ENCODE peak calls at places on chromosomes 2 and 18, in nine cellular contexts. T is RWPE1, K is glutamatergic neuron, G is dorsolateral prefrontal cortex, P is adrenal gland, W is WTC11, D is psoas muscle, B is Peyer's patch, Z is gastrocnemius medialis. X is an unnamed sample.

GRCh38 chr2:69464575-69464974 is 27.3 kb upstream of the NFU1 start:
- DNase-seq in Z (no peak), T (peak), P (peak), W (no peak), D (peak), B (no peak), K (peak), G (no peak), X (no peak)

GRCh38 chr18:58635891-58636290 is 7.0 kb upstream of the ALPK2 start:
- DNase-seq in B (no peak), T (peak), P (no peak), G (no peak), K (no peak), D (no peak), Z (no peak), W (no peak), X (no peak)

GRCh38 chr18:35337256-35337655 is 7.0 kb downstream of the ZNF24 start:
- DNase-seq in P (no peak), Z (no peak), W (no peak), K (no peak), T (no peak), B (no peak), G (no peak), D (no peak), X (no peak)

GRCh38 chr2:232485757-232486557 is 1.7 kb downstream of the ECEL1 start:
- DNase-seq in W (peak), B (peak), Z (no peak), P (no peak), D (no peak), K (peak), G (no peak), T (no peak), X (no peak)

GRCh38 chr2:168740360-168740759 is 62.1 kb upstream of the NOSTRIN start:
- DNase-seq in G (no peak), D (no peak), W (no peak), P (no peak), Z (no peak), K (no peak), B (no peak), T (no peak), X (no peak)

GRCh38 chr18:10089881-10090280 is 176.1 kb downstream of the VAPA start:
- DNase-seq in B (no peak), P (no peak), W (no peak), G (no peak), K (no peak), Z (no peak), T (no peak), D (no peak), X (no peak)

GRCh38 chr2:207202645-207203044 is 36.9 kb upstream of the KLF7 start:
- DNase-seq in Z (no peak), K (no peak), P (no peak), G (no peak), W (peak), D (no peak), B (no peak), T (peak), X (no peak)

GRCh38 chr2:147623328-147623727 is 221.5 kb upstream of the ACVR2A start:
- DNase-seq in W (no peak), K (no peak), P (no peak), Z (no peak), D (no peak), T (no peak), G (no peak), B (no peak), X (no peak)

GRCh38 chr2:111667542-111668273 is 216.3 kb downstream of the ANAPC1 start:
- DNase-seq in B (no peak), Z (no peak), K (no peak), P (peak), W (no peak), T (peak), G (no peak), D (no peak), X (peak)

GRCh38 chr2:215423234-215423633 is 12.6 kb downstream of the FN1 start:
- DNase-seq in T (no peak), G (no peak), W (no peak), D (no peak), K (no peak), Z (no peak), P (no peak), B (no peak), X (no peak)

GRCh38 chr2:65630643-65631042 is 198.2 kb upstream of the SPRED2 start:
- DNase-seq in T (peak), W (no peak), K (no peak), P (no peak), D (no peak), B (no peak), Z (no peak), G (no peak), X (no peak)

GRCh38 chr2:45763256-45763655 is 111.8 kb downstream of the PRKCE start:
- DNase-seq in B (no peak), G (no peak), K (no peak), T (no peak), Z (no peak), P (no peak), D (no peak), W (no peak), X (no peak)

GRCh38 chr2:221573430-221574230 is 1.5 kb upstream of the EPHA4 start:
- DNase-seq in T (peak), W (peak), D (peak), Z (peak), K (peak), G (peak), B (peak), P (peak), X (peak)

GRCh38 chr18:28189400-28190239 is 12.7 kb upstream of the CDH2 start:
- DNase-seq in T (no peak), P (peak), G (no peak), W (peak), D (no peak), K (peak), B (no peak), Z (no peak), X (no peak)

GRCh38 chr18:48752928-48753327 is 197.8 kb downstream of the SMAD7 start:
- DNase-seq in G (no peak), P (no peak), T (no peak), K (no peak), B (no peak), Z (no peak), D (no peak), W (no peak), X (no peak)

GRCh38 chr2:32258242-32258641 is 6.4 kb downstream of the NLRC4 start:
- DNase-seq in G (no peak), P (no peak), K (no peak), B (no peak), Z (no peak), T (no peak), D (no peak), W (no peak), X (no peak)

GRCh38 chr18:21450913-21451312 is 149.6 kb downstream of the ESCO1 start:
- DNase-seq in T (no peak), G (no peak), W (no peak), K (no peak), B (no peak), D (no peak), P (no peak), Z (peak), X (no peak)

GRCh38 chr2:38060206-38060605 is 15.7 kb downstream of the CYP1B1 start:
- DNase-seq in T (no peak), K (no peak), Z (no peak), G (no peak), W (no peak), P (no peak), B (no peak), D (no peak), X (no peak)
- TF ChIP-seq CTCF in T (no peak), K (no peak), Z (no peak), G (no peak), W (no peak), P (no peak), B (no peak), D (no peak), X (no peak)

GRCh38 chr2:8627019-8627691 is 54.7 kb upstream of the ID2 start:
- DNase-seq in G (no peak), W (no peak), P (no peak), T (no peak), B (peak), K (no peak), Z (no peak), D (no peak), X (no peak)

GRCh38 chr2:8629402-8629801 is 52.5 kb upstream of the ID2 start:
- DNase-seq in T (no peak), W (no peak), G (no peak), D (no peak), B (peak), K (no peak), Z (no peak), P (no peak), X (no peak)

GRCh38 chr2:8628870-8629209 is 53.0 kb upstream of the ID2 start:
- DNase-seq in T (no peak), D (no peak), K (no peak), Z (no peak), P (no peak), W (no peak), G (no peak), B (peak), X (no peak)

GRCh38 chr2:8627692-8628085 is 54.2 kb upstream of the ID2 start:
- DNase-seq in D (no peak), B (peak), T (no peak), K (no peak), G (no peak), Z (no peak), W (no peak), P (no peak), X (no peak)

DNA sequence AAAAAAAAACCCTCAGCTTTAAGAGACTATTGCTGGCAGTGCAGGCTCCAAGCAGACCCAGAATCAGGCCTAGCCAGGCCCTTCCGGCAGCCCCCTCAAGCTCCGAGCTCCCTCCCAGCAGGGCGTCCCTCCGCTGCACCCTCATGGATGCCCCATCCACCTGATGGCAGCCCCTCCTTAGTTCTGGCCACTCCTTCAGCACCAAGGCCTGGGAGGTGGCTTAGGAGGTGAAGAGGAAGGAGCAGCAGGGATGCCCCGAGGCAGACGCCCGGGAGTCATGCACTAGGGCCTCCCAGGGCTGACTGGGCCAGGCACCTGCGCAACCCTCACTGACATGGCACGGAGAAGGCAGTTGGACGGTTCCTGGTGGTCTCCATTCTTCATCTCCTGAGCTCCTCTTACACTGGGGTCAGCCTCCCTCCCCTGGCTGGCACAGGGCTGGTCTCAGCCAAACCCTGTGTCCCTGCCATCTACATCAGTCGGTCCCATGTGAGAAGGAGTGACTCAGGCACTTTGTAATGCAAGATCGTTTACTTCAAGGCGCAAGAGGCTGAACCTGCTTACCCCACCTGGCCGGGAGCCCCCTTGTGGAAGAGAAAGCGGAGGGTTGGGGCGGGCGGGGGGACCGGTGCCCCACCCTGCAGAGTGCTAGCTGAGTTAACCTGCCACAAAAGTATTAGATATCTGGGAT is 53.5 kb upstream of the ID2 start:
- DNase-seq in B (peak), K (no peak), P (no peak), T (no peak), G (no peak), D (no peak), W (no peak), Z (no peak), X (no peak)
- TF ChIP-seq CTCF in B (no peak), K (no peak), P (no peak), T (no peak), G (no peak), D (no peak), W (no peak), Z (no peak), X (no peak)

GRCh38 chr18:47729356-47729755 is 201.1 kb downstream of the SMAD2 start:
- DNase-seq in B (no peak), D (no peak), W (no peak), Z (no peak), T (no peak), K (no peak), G (no peak), P (no peak), X (no peak)
- TF ChIP-seq CTCF in B (no peak), D (no peak), W (no peak), Z (no peak), T (no peak), K (no peak), G (no peak), P (no peak), X (no peak)

GRCh38 chr18:3666526-3667254 is 216.7 kb downstream of the TGIF1 start:
- DNase-seq in Z (no peak), W (no peak), K (no peak), D (no peak), T (no peak), G (no peak), B (no peak), P (no peak), X (no peak)
- TF ChIP-seq CTCF in Z (no peak), W (no peak), K (peak), D (no peak), T (peak), G (peak), B (no peak), P (no peak), X (no peak)

X was measured in lung.